ENCODE peak calls at places on chromosomes 5 and 9, in five cellular contexts. I is lung, M is dorsolateral prefrontal cortex, O is NB4, K is cardiac muscle cell. F is an unnamed sample.

GRCh38 chr5:33964132-33964531 is 20.4 kb downstream of the SLC45A2 start:
- DNase-seq in I (no peak), M (no peak), O (no peak), K (no peak), F (no peak)

GRCh38 chr5:174189638-174190037 is 144.1 kb downstream of the NSG2 start:
- DNase-seq in I (no peak), M (no peak), O (no peak), K (no peak), F (no peak)

GRCh38 chr5:141100243-141100805 is at the start of gene PCDHB3:
- DNase-seq in I (no peak), M (no peak), O (peak; percentile 82), K (no peak), F (peak; percentile 86)

GRCh38 chr9:135181336-135181735 is 93.9 kb downstream of the OLFM1 start:
- DNase-seq in I (no peak), M (no peak), O (no peak), K (no peak), F (no peak)

GRCh38 chr5:136155769-136156168 is 23.1 kb downstream of the SMAD5 start:
- DNase-seq in I (no peak), M (no peak), O (no peak), K (no peak), F (no peak)

GRCh38 chr9:128102861-128103588 is 24.5 kb downstream of the PTGES2 start:
- DNase-seq in I (no peak), M (peak; percentile 44), O (no peak), K (no peak), F (no peak)

GRCh38 chr9:125626187-125626586 is 80.8 kb downstream of the MAPKAP1 start:
- DNase-seq in I (no peak), M (no peak), O (no peak), K (no peak), F (no peak)

GRCh38 chr9:37369671-37370070 is 52.8 kb upstream of the GRHPR start:
- DNase-seq in I (no peak), M (no peak), O (no peak), K (no peak), F (no peak)

GRCh38 chr5:165795073-165795472 is 2289.7 kb downstream of the MAT2B start:
- DNase-seq in I (no peak), M (no peak), O (no peak), K (no peak), F (no peak)

GRCh38 chr5:90569084-90569483 is 10.5 kb downstream of the ADGRV1 start:
- DNase-seq in I (no peak), M (no peak), O (no peak), K (no peak), F (no peak)

GRCh38 chr5:148989567-148989966 is 73.3 kb downstream of the SH3TC2 start:
- DNase-seq in I (no peak), M (no peak), O (no peak), K (no peak), F (no peak)

GRCh38 chr9:132167192-132167591 is 5.3 kb downstream of the NTNG2 start:
- DNase-seq in I (no peak), M (no peak), O (no peak), K (no peak), F (no peak)

GRCh38 chr9:100086097-100086496 is 12.7 kb downstream of the ERP44 start:
- DNase-seq in I (no peak), M (no peak), O (no peak), K (no peak), F (no peak)

GRCh38 chr5:124057815-124058231 is 545.8 kb downstream of the CSNK1G3 start:
- DNase-seq in I (no peak), M (peak; percentile 65), O (peak; percentile 4), K (no peak), F (no peak)

GRCh38 chr5:86880344-86880743 is 262.6 kb downstream of the COX7C start:
- DNase-seq in I (no peak), M (no peak), O (no peak), K (peak; percentile 4), F (no peak)

GRCh38 chr9:96486351-96487029 is 36.5 kb downstream of the HABP4 start:
- DNase-seq in I (peak; percentile 45), M (peak; percentile 21), O (no peak), K (peak; percentile 66), F (no peak)

GRCh38 chr9:88221110-88221509 is 82.8 kb upstream of the SPATA31C2 start:
- DNase-seq in I (no peak), M (no peak), O (no peak), K (no peak), F (no peak)

GRCh38 chr9:15142903-15143534 is 164.0 kb downstream of the TTC39B start:
- DNase-seq in I (no peak), M (peak; percentile 18), O (peak; percentile 73), K (peak; percentile 63), F (no peak)

F was measured in HAP-1.